ENCODE peak calls at places on chromosome 12, in ten cellular contexts. L is ascending aorta; N is left lung; A is neural progenitor cell; M is PC-9; F is CD8-positive, alpha-beta T cell; R is cardiac muscle cell; G is tibial artery; C is spleen; D is uterus. K is an unnamed sample.
A peak's percentile ranks its signal among the peaks of the same experiment; 100 is the strongest.

GRCh38 chr12:106211973-106212372 is 35.8 kb downstream of the CKAP4 start:
- DNase-seq in L (no peak), N (no peak), A (no peak), M (peak; percentile 26), F (no peak), R (no peak), G (no peak), C (peak; percentile 45), D (no peak), K (peak; percentile 67)

GRCh38 chr12:112183591-112184021 is 58.2 kb downstream of the TRAFD1 start:
- DNase-seq in L (no peak), N (no peak), A (no peak), M (no peak), F (no peak), R (no peak), G (no peak), C (no peak), D (no peak), K (no peak)

GRCh38 chr12:76158518-76159321 is 74.2 kb upstream of the NAP1L1 start:
- DNase-seq in L (no peak), N (no peak), A (peak; percentile 61), M (no peak), F (peak; percentile 15), R (peak; percentile 70), G (peak; percentile 21), C (no peak), D (no peak), K (no peak)

GRCh38 chr12:3342051-3342450 is 149.0 kb upstream of the PRMT8 start:
- DNase-seq in L (no peak), N (no peak), A (peak; percentile 88), M (no peak), F (no peak), R (peak; percentile 60), G (no peak), C (peak; percentile 62), D (no peak), K (no peak)

GRCh38 chr12:109770104-109770860 is 56.7 kb downstream of the FAM222A start:
- DNase-seq in L (no peak), N (no peak), A (no peak), M (no peak), F (no peak), R (no peak), G (peak; percentile 2), C (no peak), D (no peak), K (peak; percentile 52)

GRCh38 chr12:24600996-24601395 is 347.9 kb downstream of the BCAT1 start:
- DNase-seq in L (no peak), N (no peak), A (no peak), M (no peak), F (no peak), R (peak; percentile 66), G (no peak), C (no peak), D (no peak), K (no peak)

GRCh38 chr12:114411081-114411836 is 5.3 kb upstream of the TBX5 start:
- DNase-seq in L (no peak), N (no peak), A (no peak), M (no peak), F (no peak), R (no peak), G (no peak), C (no peak), D (no peak), K (peak; percentile 31)

GRCh38 chr12:57133013-57133569 is 4.8 kb downstream of the LRP1 start:
- DNase-seq in L (no peak), N (no peak), A (peak; percentile 28), M (no peak), F (no peak), R (peak; percentile 68), G (no peak), C (peak; percentile 33), D (no peak), K (no peak)

GRCh38 chr12:111753144-111753881 is 13.4 kb upstream of the ALDH2 start:
- DNase-seq in L (no peak), N (peak; percentile 50), A (peak; percentile 82), M (no peak), F (no peak), R (peak; percentile 82), G (peak; percentile 42), C (peak; percentile 86), D (peak; percentile 52), K (no peak)

GRCh38 chr12:48903982-48904411 is 21.3 kb downstream of the FKBP11 start:
- DNase-seq in L (no peak), N (peak; percentile 60), A (peak; percentile 93), M (no peak), F (peak; percentile 74), R (peak; percentile 92), G (peak; percentile 58), C (peak; percentile 88), D (peak; percentile 73), K (no peak)

GRCh38 chr12:913919-914718 is 35.4 kb downstream of the RAD52 start:
- DNase-seq in L (no peak), N (no peak), A (no peak), M (no peak), F (no peak), R (peak; percentile 18), G (no peak), C (no peak), D (no peak), K (no peak)

GRCh38 chr12:98351089-98351488 is 164.3 kb upstream of the TMPO start:
- DNase-seq in L (no peak), N (no peak), A (no peak), M (no peak), F (no peak), R (no peak), G (no peak), C (no peak), D (no peak), K (no peak)

DNA sequence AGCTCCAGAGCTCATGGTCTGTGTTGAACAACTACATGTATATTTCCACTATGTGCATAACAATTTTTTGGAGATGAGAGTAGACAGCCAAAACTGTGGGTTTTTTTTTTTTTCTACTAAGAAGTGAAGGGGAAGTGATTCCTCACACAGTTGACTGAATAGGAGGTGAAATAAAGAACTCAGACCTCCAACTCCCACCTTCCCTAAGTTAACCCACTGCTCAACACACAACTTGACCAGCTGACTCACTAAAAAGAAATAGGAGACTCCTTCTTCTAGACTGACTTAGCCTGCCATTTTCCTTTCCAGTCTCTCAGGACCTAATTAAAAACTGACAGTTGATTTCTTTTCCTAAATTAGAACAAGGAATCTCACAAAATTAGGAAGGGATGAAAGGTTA is 1.7 kb downstream of the M6PR start:
- DNase-seq in L (no peak), N (no peak), A (no peak), M (no peak), F (no peak), R (no peak), G (no peak), C (no peak), D (no peak), K (no peak)
- H3K4me3 ChIP-seq in L (peak overlapping the region; percentile 83), N (no peak overlapping the region), A (peak overlapping the region; percentile 84), M (peak overlapping the region; percentile 93), F (no peak overlapping the region), R (no peak overlapping the region), G (no peak overlapping the region), C (peak overlapping the region; percentile 90), D (no peak overlapping the region), K (no peak overlapping the region)

GRCh38 chr12:47858511-47859266 is 39.0 kb upstream of the HDAC7 start:
- DNase-seq in L (no peak), N (no peak), A (no peak), M (peak; percentile 55), F (no peak), R (no peak), G (no peak), C (no peak), D (no peak), K (no peak)

GRCh38 chr12:47860279-47860841 is 40.7 kb upstream of the HDAC7 start:
- DNase-seq in L (no peak), N (no peak), A (no peak), M (no peak), F (no peak), R (no peak), G (no peak), C (peak; percentile 4), D (no peak), K (no peak)

GRCh38 chr12:47862157-47862556 is 42.5 kb upstream of the HDAC7 start:
- DNase-seq in L (no peak), N (no peak), A (no peak), M (no peak), F (no peak), R (no peak), G (no peak), C (peak; percentile 15), D (no peak), K (no peak)

GRCh38 chr12:47862881-47863280 is 41.9 kb downstream of the VDR start:
- DNase-seq in L (no peak), N (no peak), A (no peak), M (no peak), F (no peak), R (no peak), G (no peak), C (peak; percentile 41), D (no peak), K (no peak)

GRCh38 chr12:47860873-47861272 is 41.2 kb upstream of the HDAC7 start:
- DNase-seq in L (no peak), N (no peak), A (no peak), M (no peak), F (no peak), R (no peak), G (no peak), C (no peak), D (no peak), K (no peak)
- TF ChIP-seq CTCF in L (no peak), N (no peak), A (no peak), M (no peak), F (no peak), R (no peak), G (no peak), C (no peak), D (no peak), K (no peak)

DNA sequence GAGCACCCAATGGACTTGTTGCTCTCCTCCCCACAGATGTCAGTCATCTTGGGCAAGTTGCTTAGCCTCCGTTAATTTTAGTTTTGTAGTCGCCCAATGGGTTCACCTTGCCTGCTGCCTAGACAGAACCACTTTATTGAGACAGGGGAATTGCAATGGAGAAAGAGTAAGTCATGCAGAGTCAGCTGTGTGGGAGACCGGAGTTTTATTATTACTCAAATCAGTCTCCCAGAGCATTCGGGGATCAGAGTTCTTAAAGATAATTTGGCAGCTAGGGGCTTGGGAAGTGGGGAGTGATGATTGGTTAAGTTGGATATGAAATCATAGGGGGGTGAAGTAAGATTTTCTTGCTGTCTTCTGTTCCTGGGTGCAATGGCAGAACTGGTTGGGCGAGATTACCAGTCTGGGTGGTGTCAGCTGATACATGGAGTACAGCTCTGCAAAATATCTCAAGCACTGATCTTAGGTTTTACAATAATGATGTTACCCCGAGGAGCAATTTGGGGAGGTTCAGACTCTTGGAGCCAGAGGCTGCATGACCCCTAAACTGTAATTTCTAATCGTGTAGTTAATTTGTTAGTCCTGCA is 50.2 kb downstream of the SLC38A1 start:
- DNase-seq in L (no peak), N (no peak), A (no peak), M (peak; percentile 46), F (no peak), R (no peak), G (no peak), C (no peak), D (no peak), K (no peak)
- H3K4me1 ChIP-seq in L (peaks cover 14% of the 10 kb centered on the region), N (peaks cover 84% of the 10 kb centered on the region), A (no peaks in the 10 kb centered on the region), M (peaks cover 53% of the 10 kb centered on the region), F (peaks cover 97% of the 10 kb centered on the region), R (no peaks in the 10 kb centered on the region), G (peaks cover 11% of the 10 kb centered on the region), C (peaks cover 83% of the 10 kb centered on the region), D (no peaks in the 10 kb centered on the region), K (peaks cover 16% of the 10 kb centered on the region)

DNA sequence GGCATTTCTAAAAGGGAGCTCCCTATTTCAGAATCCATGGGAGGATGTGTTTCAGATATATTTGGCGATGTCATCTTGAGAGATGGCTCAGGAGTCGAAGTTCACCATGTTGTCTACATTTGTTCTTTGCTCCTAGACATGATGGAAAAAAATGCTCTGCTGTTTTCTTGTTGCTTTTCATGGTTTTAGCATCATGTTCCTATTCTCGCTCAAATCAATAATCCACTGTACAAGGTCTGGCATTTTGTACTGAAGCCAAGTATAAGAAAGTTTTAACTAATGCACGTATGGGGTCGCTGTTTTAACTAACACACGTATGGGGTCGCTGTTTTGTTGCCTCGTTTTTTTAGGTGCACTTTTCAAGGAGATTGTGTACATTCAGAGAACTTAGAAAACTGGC is 60.9 kb downstream of the PLXNC1 start:
- DNase-seq in L (no peak), N (no peak), A (no peak), M (no peak), F (no peak), R (no peak), G (no peak), C (no peak), D (no peak), K (no peak)
- H3K4me3 ChIP-seq in L (no peak overlapping the region), N (no peak overlapping the region), A (no peak overlapping the region), M (no peak overlapping the region), F (no peak overlapping the region), R (no peak overlapping the region), G (no peak overlapping the region), C (no peak overlapping the region), D (no peak overlapping the region), K (no peak overlapping the region)